ENCODE peak calls at places on chromosomes 1 and 21, in five cellular contexts. P is A549, R is GM12878, D is K562, W is HepG2. G is an unnamed sample.

GRCh38 chr1:227885135-227885647 is 62.5 kb downstream of the WNT9A start:
- DNase-seq in P (no peak), R (no peak), D (no peak), W (no peak), G (no peak)

GRCh38 chr1:210653771-210654170 is 325.1 kb downstream of the HHAT start:
- DNase-seq in P (no peak), R (peak), D (no peak), W (no peak), G (no peak)

GRCh38 chr1:244821134-244821533 is 14.3 kb upstream of the COX20 start:
- DNase-seq in P (no peak), R (no peak), D (no peak), W (no peak), G (no peak)

GRCh38 chr21:39556176-39556575 is 56.6 kb upstream of the B3GALT5 start:
- DNase-seq in P (no peak), R (no peak), D (no peak), W (no peak), G (peak)

GRCh38 chr21:18547347-18547746 is 143.8 kb upstream of the TMPRSS15 start:
- DNase-seq in P (no peak), R (no peak), D (no peak), W (no peak), G (no peak)

GRCh38 chr1:212034516-212035122 is 738 bp downstream of the INTS7 start:
- DNase-seq in P (no peak), R (no peak), D (no peak), W (no peak), G (no peak)

GRCh38 chr21:37566790-37567725 is 200.5 kb downstream of the DYRK1A start:
- DNase-seq in P (no peak), R (no peak), D (no peak), W (no peak), G (no peak)

GRCh38 chr1:41357451-41358151 is 3.6 kb upstream of the FOXO6 start:
- DNase-seq in P (no peak), R (no peak), D (no peak), W (no peak), G (peak)

GRCh38 chr1:115647507-115647906 is 5.7 kb downstream of the VANGL1 start:
- DNase-seq in P (no peak), R (no peak), D (peak), W (no peak), G (no peak)

GRCh38 chr1:54671985-54672608 is 30.5 kb downstream of the MROH7 start:
- DNase-seq in P (peak), R (peak), D (peak), W (peak), G (peak)

GRCh38 chr1:153324912-153325311 is 12.2 kb upstream of the PGLYRP3 start:
- DNase-seq in P (no peak), R (no peak), D (no peak), W (no peak), G (no peak)

GRCh38 chr1:216600730-216601426 is 122.4 kb downstream of the ESRRG start:
- DNase-seq in P (peak), R (no peak), D (no peak), W (peak), G (peak)

GRCh38 chr1:77802026-77802425 is 22.6 kb downstream of the MIGA1 start:
- DNase-seq in P (no peak), R (no peak), D (no peak), W (no peak), G (no peak)
- TF ChIP-seq JUNB in P (no peak), R (no peak), D (no peak), W (no peak), G (no peak)

GRCh38 chr21:34611528-34611927 is 3.4 kb downstream of the RCAN1 start:
- DNase-seq in P (no peak), R (no peak), D (no peak), W (no peak), G (no peak)
- H3K4me2 ChIP-seq in P (no peak), R (no peak), D (no peak), W (no peak), G (no peak)

DNA sequence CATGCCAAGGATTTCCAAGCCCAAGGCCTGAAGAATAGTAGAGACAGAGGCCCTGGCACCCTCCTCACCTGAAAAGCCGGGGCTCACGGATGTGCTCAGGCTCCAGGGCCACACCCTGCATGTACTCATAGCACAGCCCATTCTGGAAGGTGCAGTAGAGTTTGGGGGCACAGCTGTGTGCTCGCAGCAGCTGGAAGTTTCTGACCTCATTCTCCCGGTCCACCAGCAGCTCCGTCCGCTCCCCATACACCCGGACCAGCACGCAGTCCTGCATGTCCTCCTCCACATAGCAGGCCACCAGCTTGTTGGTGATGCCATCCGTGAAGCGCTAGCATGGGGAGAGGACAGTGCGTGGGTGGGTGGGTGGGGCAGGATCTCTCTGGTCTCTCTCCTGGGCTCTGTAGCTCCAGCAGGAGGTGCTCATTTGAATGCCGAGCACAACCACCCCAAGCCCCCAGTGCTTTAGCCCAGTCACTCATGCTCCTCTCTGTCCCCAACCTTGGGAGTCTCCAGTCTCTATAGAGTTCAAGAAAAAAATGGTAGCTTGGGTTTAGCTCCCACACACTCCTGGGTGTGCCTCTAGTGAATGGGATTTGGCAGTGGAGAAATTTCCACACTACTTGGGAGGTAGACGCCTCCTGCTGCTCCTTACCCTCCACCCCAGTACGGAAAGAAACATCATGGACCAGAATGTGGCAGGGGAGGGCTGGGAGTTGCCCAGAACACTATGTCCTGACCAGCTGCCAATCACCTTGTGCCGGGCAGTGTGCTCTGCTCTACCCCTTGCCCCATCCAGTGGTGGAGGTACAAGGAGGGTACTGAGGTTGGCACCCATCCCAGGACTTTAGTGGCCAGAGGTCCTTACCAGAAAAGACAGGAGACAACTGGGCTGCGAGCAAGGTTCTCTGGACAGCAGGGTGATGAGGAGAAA is 1.9 kb downstream of the ETNK2 start:
- DNase-seq in P (no peak), R (no peak), D (peak), W (no peak), G (no peak)
- H3K4me3 ChIP-seq in P (no peak), R (no peak), D (no peak), W (no peak), G (no peak)

GRCh38 chr1:204457665-204458064 is 36.9 kb downstream of the PIK3C2B start:
- DNase-seq in P (no peak), R (no peak), D (no peak), W (no peak), G (no peak)

GRCh38 chr1:204460346-204460745 is 34.3 kb downstream of the PIK3C2B start:
- DNase-seq in P (no peak), R (no peak), D (no peak), W (no peak), G (no peak)

GRCh38 chr1:204461331-204462228 is 33.0 kb downstream of the PIK3C2B start:
- DNase-seq in P (no peak), R (peak), D (peak), W (no peak), G (no peak)

GRCh38 chr1:204462229-204462561 is 32.4 kb downstream of the PIK3C2B start:
- DNase-seq in P (no peak), R (no peak), D (peak), W (no peak), G (no peak)

GRCh38 chr1:204459706-204460105 is 34.9 kb downstream of the PIK3C2B start:
- DNase-seq in P (no peak), R (no peak), D (no peak), W (no peak), G (no peak)
- TF ChIP-seq JUNB in P (no peak), R (no peak), D (no peak), W (no peak), G (no peak)

DNA sequence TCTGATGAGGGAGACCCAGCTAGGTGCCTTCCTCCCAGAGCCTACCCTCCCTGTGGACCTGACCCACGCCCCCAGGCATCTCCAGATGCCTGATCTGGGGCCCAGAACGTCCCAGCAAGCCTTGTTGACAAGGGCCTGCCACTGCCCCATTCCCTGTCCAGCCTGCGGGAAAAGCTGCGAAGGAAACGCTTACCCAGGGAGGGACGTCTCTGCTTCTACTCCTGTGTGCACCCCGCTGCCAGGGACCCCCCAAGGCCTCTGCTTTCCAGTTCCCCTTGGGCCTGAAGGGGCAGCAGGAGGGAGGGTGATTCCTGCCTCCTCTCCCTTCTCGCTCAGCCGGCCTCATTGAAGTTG is 11.6 kb upstream of the CLSTN1 start:
- DNase-seq in P (no peak), R (no peak), D (peak), W (no peak), G (no peak)
- H3K4me2 ChIP-seq in P (no peak), R (no peak), D (no peak), W (peak), G (peak)

G was measured in GM23338.